ENCODE peak calls at places on chromosome 21, in four cellular contexts. One of them, this sample, is unnamed.

GRCh38 chr21:38351961-38352521 is 95.2 kb downstream of the KCNJ15 start:
- DNase-seq in amygdala: no peak
- DNase-seq in NCI-H774: no peak
- DNase-seq in NAMALWA: peak; percentile 25
- DNase-seq in this sample: no peak

GRCh38 chr21:35136586-35137254 is 87.6 kb upstream of the RUNX1 start:
- DNase-seq in amygdala: no peak
- DNase-seq in NAMALWA: no peak
- DNase-seq in NCI-H774: no peak
- DNase-seq in this sample: no peak

GRCh38 chr21:45510466-45510955 is 31.7 kb downstream of the SLC19A1 start:
- DNase-seq in amygdala: no peak
- DNase-seq in NCI-H774: no peak
- DNase-seq in NAMALWA: no peak
- DNase-seq in this sample: no peak

GRCh38 chr21:15768045-15768601 is 38.3 kb downstream of the USP25 start:
- DNase-seq in NAMALWA: no peak
- DNase-seq in amygdala: no peak
- DNase-seq in NCI-H774: no peak
- DNase-seq in this sample: no peak

GRCh38 chr21:45596704-45597318 is 46.7 kb upstream of the PCBP3 start:
- DNase-seq in NAMALWA: peak; percentile 81
- DNase-seq in NCI-H774: no peak
- DNase-seq in amygdala: no peak
- DNase-seq in this sample: peak; percentile 38

GRCh38 chr21:44455524-44456206 is 355 bp downstream of the LRRC3 start:
- DNase-seq in amygdala: no peak
- DNase-seq in NCI-H774: no peak
- DNase-seq in NAMALWA: no peak
- DNase-seq in this sample: no peak

GRCh38 chr21:34157456-34158025 is 84.2 kb downstream of the MRPS6 start:
- DNase-seq in NAMALWA: no peak
- DNase-seq in amygdala: no peak
- DNase-seq in NCI-H774: no peak
- DNase-seq in this sample: no peak

GRCh38 chr21:46555678-46556077 is 49.2 kb downstream of the S100B start:
- DNase-seq in NCI-H774: no peak
- DNase-seq in NAMALWA: no peak
- DNase-seq in amygdala: no peak
- DNase-seq in this sample: no peak

GRCh38 chr21:21622460-21623234 is 624.4 kb downstream of the NCAM2 start:
- DNase-seq in NCI-H774: no peak
- DNase-seq in amygdala: no peak
- DNase-seq in NAMALWA: no peak
- DNase-seq in this sample: no peak

GRCh38 chr21:41858466-41859296 is 20.5 kb downstream of the PRDM15 start:
- DNase-seq in amygdala: no peak
- DNase-seq in NAMALWA: no peak
- DNase-seq in NCI-H774: no peak
- DNase-seq in this sample: no peak

GRCh38 chr21:41171210-41171609 is 3.2 kb downstream of the BACE2 start:
- DNase-seq in NAMALWA: no peak
- DNase-seq in NCI-H774: no peak
- DNase-seq in amygdala: no peak
- DNase-seq in this sample: peak; percentile 69

GRCh38 chr21:34877485-34878128 is 171.5 kb downstream of the RUNX1 start:
- DNase-seq in amygdala: no peak
- DNase-seq in NCI-H774: no peak
- DNase-seq in NAMALWA: no peak
- DNase-seq in this sample: peak; percentile 93

GRCh38 chr21:7917729-7918128 is 2603.7 kb upstream of the TPTE start:
- DNase-seq in amygdala: no peak
- DNase-seq in NAMALWA: no peak
- DNase-seq in NCI-H774: no peak
- DNase-seq in this sample: no peak

GRCh38 chr21:21187579-21187978 is 189.4 kb downstream of the NCAM2 start:
- DNase-seq in amygdala: no peak
- DNase-seq in NAMALWA: no peak
- DNase-seq in NCI-H774: no peak
- DNase-seq in this sample: no peak

GRCh38 chr21:44766818-44767354 is 34.7 kb downstream of the UBE2G2 start:
- DNase-seq in NCI-H774: no peak
- DNase-seq in NAMALWA: no peak
- DNase-seq in amygdala: no peak
- DNase-seq in this sample: no peak

GRCh38 chr21:17613242-17613676 is 558 bp upstream of the BTG3 start:
- DNase-seq in NCI-H774: no peak
- DNase-seq in NAMALWA: peak; percentile 13
- DNase-seq in amygdala: no peak
- DNase-seq in this sample: peak; percentile 39

GRCh38 chr21:25107708-25108107 is 499.6 kb downstream of the MRPL39 start:
- DNase-seq in NAMALWA: no peak
- DNase-seq in NCI-H774: no peak
- DNase-seq in amygdala: no peak
- DNase-seq in this sample: no peak

GRCh38 chr21:28961927-28962326 is 30.8 kb downstream of the LTN1 start:
- DNase-seq in amygdala: no peak
- DNase-seq in NCI-H774: no peak
- DNase-seq in NAMALWA: no peak
- DNase-seq in this sample: no peak

GRCh38 chr21:46171996-46172862 is 12.0 kb downstream of the SPATC1L start:
- DNase-seq in NCI-H774: no peak
- DNase-seq in amygdala: no peak
- DNase-seq in NAMALWA: no peak
- DNase-seq in this sample: no peak

GRCh38 chr21:45421071-45421845 is 16.3 kb downstream of the COL18A1 start:
- DNase-seq in NAMALWA: no peak
- DNase-seq in NCI-H774: no peak
- DNase-seq in amygdala: no peak
- DNase-seq in this sample: peak; percentile 71

GRCh38 chr21:38831526-38832467 is 26.1 kb downstream of the ETS2 start:
- DNase-seq in amygdala: no peak
- DNase-seq in NAMALWA: peak; percentile 93
- DNase-seq in NCI-H774: no peak
- DNase-seq in this sample: no peak